ENCODE peak calls at places on chromosomes 12 and 14, in nine cellular contexts. B is EL, R is NCI-H446 treated with DMSO at 0.1 percent for 48 hours, J is omental fat pad, T is pancreas, W is neural progenitor cell, A is NCI-H2171 treated with DMSO at 0.1 percent for 48 hours, K is T-helper 22 cell, Z is GM04504. M is an unnamed sample.

GRCh38 chr12:93526786-93527428 is 45.6 kb upstream of the SOCS2 start:
- DNase-seq in A (no peak), B (peak), T (no peak), W (peak), Z (peak), J (no peak), R (peak), K (no peak), M (peak)

GRCh38 chr14:76352639-76353281 is 23.2 kb upstream of the ESRRB start:
- DNase-seq in B (peak), T (peak), W (peak), K (no peak), A (peak), Z (peak), R (no peak), J (peak), M (no peak)

GRCh38 chr12:108129017-108129812 is at the start of gene WSCD2:
- DNase-seq in A (peak), T (peak), K (no peak), Z (no peak), J (no peak), R (no peak), W (peak), B (peak), M (no peak)

GRCh38 chr14:67630186-67630585 is 10.5 kb downstream of the ARG2 start:
- DNase-seq in K (no peak), B (no peak), W (no peak), A (no peak), J (no peak), T (no peak), Z (no peak), R (no peak), M (no peak)

GRCh38 chr12:42261708-42262107 is 23.7 kb upstream of the YAF2 start:
- DNase-seq in B (no peak), J (no peak), A (no peak), W (no peak), T (no peak), K (no peak), R (no peak), Z (no peak), M (no peak)

GRCh38 chr14:89340200-89340667 is 76.8 kb downstream of the FOXN3 start:
- DNase-seq in R (no peak), W (no peak), A (peak), T (no peak), K (no peak), Z (no peak), J (no peak), B (no peak), M (no peak)

GRCh38 chr12:96194901-96195844 is 998 bp downstream of the ELK3 start:
- DNase-seq in T (peak), B (peak), J (no peak), K (peak), W (peak), A (peak), Z (peak), R (no peak), M (peak)

GRCh38 chr12:114735680-114736374 is 51.9 kb upstream of the TBX3 start:
- DNase-seq in Z (no peak), R (no peak), B (no peak), K (no peak), A (no peak), W (peak), T (no peak), J (no peak), M (no peak)

GRCh38 chr12:54935235-54935951 is 49.2 kb downstream of the TESPA1 start:
- DNase-seq in T (no peak), R (no peak), B (peak), A (no peak), Z (peak), K (peak), J (no peak), W (no peak), M (no peak)

GRCh38 chr12:27975222-27976136 is 2.9 kb upstream of the PTHLH start:
- DNase-seq in K (no peak), Z (no peak), R (no peak), A (no peak), W (peak), T (peak), B (peak), J (no peak), M (no peak)

GRCh38 chr12:89075890-89076591 is 276.3 kb downstream of the DUSP6 start:
- DNase-seq in T (no peak), R (no peak), K (no peak), Z (no peak), W (no peak), B (no peak), J (no peak), A (no peak), M (no peak)

GRCh38 chr12:14960548-14961465 is 594 bp downstream of the ARHGDIB start:
- DNase-seq in K (peak), T (peak), R (no peak), Z (no peak), A (no peak), W (no peak), J (no peak), B (peak), M (peak)

GRCh38 chr12:114841557-114842251 is 157.7 kb upstream of the TBX3 start:
- DNase-seq in W (no peak), A (no peak), T (no peak), R (no peak), B (no peak), J (no peak), Z (no peak), K (no peak), M (no peak)

GRCh38 chr12:105740337-105740736 is 398.4 kb downstream of the NUAK1 start:
- DNase-seq in R (peak), J (no peak), Z (no peak), T (no peak), B (no peak), A (no peak), K (no peak), W (peak), M (no peak)

GRCh38 chr14:27243360-27243759 is 645.5 kb upstream of the NOVA1 start:
- DNase-seq in R (no peak), A (no peak), J (no peak), Z (no peak), K (no peak), T (no peak), W (no peak), B (no peak), M (no peak)

GRCh38 chr14:89388853-89389252 is 28.2 kb downstream of the FOXN3 start:
- DNase-seq in B (peak), K (no peak), T (no peak), A (no peak), Z (no peak), J (no peak), W (peak), R (no peak), M (no peak)

GRCh38 chr12:100141998-100142850 is 450 bp downstream of the BLTP3B start:
- DNase-seq in W (peak), K (peak), J (no peak), B (no peak), T (peak), Z (no peak), A (peak), R (no peak), M (peak)

GRCh38 chr14:77327111-77327510 is 6.3 kb downstream of the GSTZ1 start:
- DNase-seq in J (no peak), W (no peak), Z (no peak), T (peak), R (no peak), A (no peak), K (no peak), B (no peak), M (no peak)

GRCh38 chr12:104999347-104999685 is 13.2 kb downstream of the NOPCHAP1 start:
- DNase-seq in A (no peak), T (no peak), K (no peak), R (no peak), B (no peak), J (no peak), W (no peak), Z (no peak), M (no peak)

GRCh38 chr12:481422-481821 is 21.7 kb downstream of the B4GALNT3 start:
- DNase-seq in T (no peak), J (no peak), B (no peak), Z (peak), K (no peak), W (no peak), R (no peak), A (no peak), M (no peak)

GRCh38 chr12:131831635-131832041 is 3.4 kb downstream of the MMP17 start:
- DNase-seq in Z (peak), T (no peak), A (peak), W (no peak), R (no peak), J (no peak), B (peak), K (no peak), M (no peak)

GRCh38 chr14:101028971-101029667 is 125.6 kb upstream of the RTL1 start:
- DNase-seq in W (no peak), A (peak), J (no peak), T (peak), K (no peak), B (no peak), R (no peak), Z (no peak), M (no peak)

GRCh38 chr12:29430699-29431044 is 49.7 kb upstream of the ERGIC2 start:
- DNase-seq in T (no peak), B (no peak), A (no peak), K (no peak), Z (no peak), R (no peak), J (no peak), W (peak), M (no peak)

GRCh38 chr14:93954900-93955891 is 21.2 kb downstream of the ASB2 start:
- DNase-seq in T (no peak), A (no peak), R (no peak), K (peak), B (no peak), Z (no peak), J (no peak), W (no peak), M (no peak)

GRCh38 chr12:53976172-53976822 is 1.5 kb upstream of the HOTAIR start:
- DNase-seq in K (no peak), B (peak), R (no peak), T (no peak), A (peak), J (no peak), Z (peak), W (no peak), M (no peak)

GRCh38 chr12:76096079-76096651 is 11.7 kb upstream of the NAP1L1 start:
- DNase-seq in W (no peak), J (no peak), T (no peak), K (no peak), R (no peak), B (no peak), A (no peak), Z (no peak), M (no peak)

GRCh38 chr14:61203059-61203753 is 77.9 kb downstream of the TMEM30B start:
- DNase-seq in A (peak), T (no peak), J (no peak), R (no peak), W (no peak), Z (no peak), K (no peak), B (no peak), M (no peak)

GRCh38 chr12:33605776-33606175 is 166.2 kb upstream of the SYT10 start:
- DNase-seq in B (no peak), A (peak), R (no peak), K (no peak), W (peak), T (no peak), J (no peak), Z (no peak), M (no peak)

GRCh38 chr14:23240661-23241060 is 2.9 kb downstream of the RNF212B start:
- DNase-seq in Z (no peak), K (no peak), W (no peak), T (no peak), B (no peak), A (no peak), J (no peak), R (no peak), M (no peak)

GRCh38 chr14:32457213-32457920 is 128.3 kb downstream of the AKAP6 start:
- DNase-seq in B (peak), K (no peak), A (no peak), Z (no peak), T (no peak), J (no peak), R (no peak), W (no peak), M (no peak)

GRCh38 chr14:91606851-91607250 is 96.7 kb upstream of the PPP4R3A start:
- DNase-seq in B (no peak), T (no peak), K (no peak), W (no peak), A (no peak), R (no peak), Z (no peak), J (no peak), M (no peak)

GRCh38 chr14:50926851-50927386 is 17.4 kb downstream of the PYGL start:
- DNase-seq in K (no peak), J (no peak), W (no peak), T (no peak), B (no peak), Z (no peak), R (no peak), A (no peak), M (no peak)

GRCh38 chr12:93741741-93742085 is 64.5 kb downstream of the CRADD start:
- DNase-seq in Z (no peak), W (peak), B (no peak), T (no peak), R (no peak), K (no peak), J (no peak), A (no peak), M (no peak)

GRCh38 chr12:46524778-46525177 is 152.2 kb upstream of the SLC38A2 start:
- DNase-seq in R (no peak), T (no peak), K (no peak), Z (peak), J (peak), A (no peak), B (peak), W (no peak), M (peak)

GRCh38 chr12:109558374-109559199 is 14.7 kb downstream of the MMAB start:
- DNase-seq in T (no peak), W (no peak), B (no peak), A (no peak), Z (no peak), R (no peak), J (no peak), K (no peak), M (no peak)

GRCh38 chr12:21054334-21054733 is 76.7 kb upstream of the SLCO1B1 start:
- DNase-seq in B (peak), W (no peak), J (no peak), T (no peak), A (no peak), K (no peak), R (no peak), Z (no peak), M (no peak)

GRCh38 chr14:81187832-81188522 is 32.8 kb downstream of the GTF2A1 start:
- DNase-seq in A (no peak), J (no peak), Z (no peak), W (no peak), T (no peak), B (no peak), R (no peak), K (no peak), M (no peak)

GRCh38 chr12:44019118-44019517 is 183.2 kb downstream of the TMEM117 start:
- DNase-seq in Z (no peak), A (no peak), T (no peak), B (no peak), K (no peak), W (peak), R (no peak), J (no peak), M (no peak)

GRCh38 chr12:2641761-2642160 is 153.0 kb upstream of the FKBP4 start:
- DNase-seq in Z (no peak), W (no peak), R (no peak), T (no peak), A (no peak), B (no peak), J (no peak), K (no peak), M (no peak)

GRCh38 chr12:71665109-71665476 is 992 bp downstream of the THAP2 start:
- DNase-seq in B (no peak), Z (no peak), T (no peak), A (no peak), K (no peak), J (no peak), W (no peak), R (no peak), M (no peak)

M was measured in lung.